ENCODE peak calls at places on chromosomes 1 and 21, in six cellular contexts. N is Peyer's patch, X is tibial artery, W is pancreas, C is adrenal gland, H is ovary. J is an unnamed sample.

GRCh38 chr1:51792864-51793263 is 85.7 kb downstream of the NRDC start:
- DNase-seq in N (no peak), X (no peak), W (no peak), C (no peak), H (no peak), J (no peak)

GRCh38 chr1:62912028-62912638 is 128.2 kb downstream of the ATG4C start:
- DNase-seq in N (peak; percentile 51), X (no peak), W (no peak), C (peak; percentile 3), H (no peak), J (no peak)

GRCh38 chr21:40070871-40071270 is 203.6 kb downstream of the PCP4 start:
- DNase-seq in N (no peak), X (no peak), W (no peak), C (peak; percentile 57), H (no peak), J (no peak)

GRCh38 chr1:37034301-37035013 is at the start of gene GRIK3:
- DNase-seq in N (no peak), X (no peak), W (no peak), C (no peak), H (no peak), J (no peak)

GRCh38 chr1:107135466-107135865 is 5.4 kb upstream of the NTNG1 start:
- DNase-seq in N (no peak), X (no peak), W (no peak), C (no peak), H (peak; percentile 15), J (no peak)

GRCh38 chr1:230772457-230773395 is 25.5 kb downstream of the CAPN9 start:
- DNase-seq in N (peak; percentile 62), X (peak; percentile 33), W (peak; percentile 41), C (peak; percentile 82), H (no peak), J (peak; percentile 69)

GRCh38 chr1:236558069-236558468 is 34.3 kb downstream of the LGALS8 start:
- DNase-seq in N (no peak), X (no peak), W (no peak), C (no peak), H (no peak), J (no peak)

GRCh38 chr1:165228111-165228655 is 128.3 kb downstream of the LMX1A start:
- DNase-seq in N (no peak), X (no peak), W (no peak), C (no peak), H (no peak), J (no peak)

GRCh38 chr1:96887501-96887900 is 165.9 kb downstream of the PTBP2 start:
- DNase-seq in N (no peak), X (no peak), W (no peak), C (no peak), H (no peak), J (no peak)

GRCh38 chr1:6962956-6963915 is 178.0 kb downstream of the CAMTA1 start:
- DNase-seq in N (peak; percentile 75), X (no peak), W (peak; percentile 70), C (peak; percentile 80), H (peak; percentile 66), J (peak; percentile 64)

GRCh38 chr1:213138391-213138790 is 87.3 kb downstream of the RPS6KC1 start:
- DNase-seq in N (no peak), X (no peak), W (no peak), C (no peak), H (no peak), J (no peak)

GRCh38 chr1:159923203-159924024 is 1.9 kb downstream of the TAGLN2 start:
- DNase-seq in N (peak; percentile 94), X (peak; percentile 92), W (peak; percentile 85), C (peak; percentile 61), H (peak; percentile 80), J (peak; percentile 95)

GRCh38 chr1:217315346-217315745 is 315.5 kb downstream of the GPATCH2 start:
- DNase-seq in N (no peak), X (no peak), W (no peak), C (no peak), H (no peak), J (no peak)

GRCh38 chr1:155776414-155776813 is 80.6 kb downstream of the GON4L start:
- DNase-seq in N (peak; percentile 27), X (no peak), W (no peak), C (no peak), H (no peak), J (no peak)

GRCh38 chr1:154574715-154575114 is 7.1 kb downstream of the CHRNB2 start:
- DNase-seq in N (no peak), X (no peak), W (no peak), C (no peak), H (no peak), J (no peak)

GRCh38 chr21:37531402-37532042 is 164.9 kb downstream of the DYRK1A start:
- DNase-seq in N (no peak), X (no peak), W (no peak), C (no peak), H (peak; percentile 31), J (no peak)

GRCh38 chr1:235649722-235650163 is at the start of gene GNG4:
- DNase-seq in N (no peak), X (no peak), W (no peak), C (no peak), H (peak; percentile 82), J (peak; percentile 5)

GRCh38 chr1:223338811-223339746 is 24.9 kb downstream of the SUSD4 start:
- DNase-seq in N (no peak), X (no peak), W (no peak), C (no peak), H (no peak), J (no peak)

GRCh38 chr1:225835752-225836151 is 25.8 kb downstream of the EPHX1 start:
- DNase-seq in N (no peak), X (peak; percentile 72), W (peak; percentile 71), C (peak; percentile 91), H (peak; percentile 88), J (peak; percentile 76)

GRCh38 chr21:25518491-25518911 is 88.8 kb downstream of the MRPL39 start:
- DNase-seq in N (no peak), X (no peak), W (no peak), C (no peak), H (no peak), J (no peak)

DNA sequence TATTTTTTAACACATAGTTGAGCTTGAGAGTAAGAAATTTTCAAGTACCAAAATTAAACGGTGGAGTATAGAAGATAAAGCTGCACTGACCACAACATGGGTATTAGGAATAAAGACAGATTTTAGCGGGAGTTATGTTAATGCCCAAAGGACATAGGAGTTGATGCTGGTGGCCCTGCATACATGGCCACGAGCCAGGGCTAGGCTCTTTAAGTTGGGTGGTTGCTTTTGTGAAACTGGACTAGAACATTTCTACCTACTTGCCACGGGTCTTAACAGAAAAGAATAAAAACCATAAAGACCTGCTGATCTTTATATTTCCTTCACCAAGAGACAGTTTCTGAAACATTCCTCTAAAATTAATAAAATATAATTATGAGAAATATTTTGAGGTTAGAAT is 14.9 kb downstream of the EDEM3 start:
- DNase-seq in N (no peak), X (no peak), W (no peak), C (no peak), H (no peak), J (no peak)
- H3K4me1 ChIP-seq in N (no peaks in the 10 kb centered on the region), X (no peaks in the 10 kb centered on the region), W (peaks cover 26% of the 10 kb centered on the region), C (peaks cover 5% of the 10 kb centered on the region), H (no peaks in the 10 kb centered on the region), J (no peaks in the 10 kb centered on the region)

GRCh38 chr1:10669570-10669969 is 126.9 kb downstream of the CASZ1 start:
- DNase-seq in N (no peak), X (no peak), W (no peak), C (no peak), H (no peak), J (no peak)

GRCh38 chr1:10665930-10666850 is 130.3 kb downstream of the CASZ1 start:
- DNase-seq in N (no peak), X (peak; percentile 65), W (peak; percentile 56), C (peak; percentile 93), H (no peak), J (peak; percentile 71)

GRCh38 chr1:10670190-10670589 is 126.3 kb downstream of the CASZ1 start:
- DNase-seq in N (no peak), X (no peak), W (no peak), C (no peak), H (no peak), J (no peak)

GRCh38 chr1:10668241-10668761 is 128.1 kb downstream of the CASZ1 start:
- DNase-seq in N (no peak), X (no peak), W (no peak), C (peak; percentile 17), H (no peak), J (no peak)

DNA sequence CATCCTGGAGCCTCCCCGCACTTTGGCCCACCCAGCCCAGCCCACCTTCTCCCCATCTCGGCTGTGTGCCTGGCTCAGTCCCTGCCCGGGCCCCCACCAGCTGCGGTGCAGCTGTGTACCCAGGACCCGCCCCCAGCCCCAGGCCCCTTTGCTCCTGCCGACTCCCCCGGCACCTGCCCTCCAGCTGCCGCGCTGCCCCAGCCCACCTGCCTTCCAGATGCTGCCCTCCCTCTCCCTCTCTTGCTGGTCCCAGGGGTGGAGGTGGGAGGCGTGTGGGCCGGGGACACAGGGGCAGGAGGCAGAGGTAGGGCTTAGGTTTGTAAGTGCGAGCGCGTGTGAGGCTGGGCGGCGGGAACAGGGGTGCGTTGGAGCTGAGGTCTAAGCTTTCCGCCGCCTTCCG is 128.6 kb downstream of the CASZ1 start:
- DNase-seq in N (no peak), X (no peak), W (no peak), C (no peak), H (no peak), J (no peak)
- H3K27ac ChIP-seq in N (no peak overlapping the region), X (peak overlapping the region; percentile 88), W (no peak overlapping the region), C (no peak overlapping the region), H (no peak overlapping the region), J (peak overlapping the region; percentile 90)

GRCh38 chr1:221141059-221141458 is 261.8 kb downstream of the HLX start:
- DNase-seq in N (no peak), X (no peak), W (no peak), C (no peak), H (no peak), J (no peak)
- H3K36me3 ChIP-seq in N (no peaks in the 10 kb centered on the region), X (no peaks in the 10 kb centered on the region), W (no peaks in the 10 kb centered on the region), C (no peaks in the 10 kb centered on the region), H (no peaks in the 10 kb centered on the region), J (no peaks in the 10 kb centered on the region)

DNA sequence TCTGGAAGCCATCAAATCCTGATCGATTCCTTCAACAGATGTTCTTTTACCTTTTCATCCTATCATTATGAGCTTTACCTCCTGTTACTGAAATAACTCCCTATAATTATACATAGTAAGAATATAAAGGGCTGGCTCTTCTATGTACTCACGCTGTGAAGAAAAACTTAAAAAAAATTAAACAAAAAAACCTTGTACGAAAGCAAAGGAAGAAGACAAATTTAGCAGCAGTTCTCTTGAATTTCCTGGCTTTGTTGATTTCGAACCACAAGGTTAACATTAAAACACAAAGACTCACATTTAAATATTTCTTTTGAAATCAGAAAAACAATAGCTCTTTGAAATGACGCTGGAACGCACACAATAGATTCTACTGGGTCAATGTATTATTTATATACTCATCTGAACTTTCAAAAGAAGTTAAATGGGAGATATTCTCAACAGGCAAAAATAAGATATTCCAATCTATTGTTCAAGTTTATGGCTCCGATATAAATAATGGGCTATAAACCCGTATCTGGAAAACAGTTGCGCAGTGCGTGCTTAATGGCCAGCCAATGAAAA is 13.6 kb upstream of the SPEN start:
- DNase-seq in N (no peak), X (no peak), W (no peak), C (peak; percentile 90), H (no peak), J (no peak)
- H3K4me1 ChIP-seq in N (no peaks in the 10 kb centered on the region), X (peaks cover 25% of the 10 kb centered on the region), W (peaks cover 5% of the 10 kb centered on the region), C (peaks cover 17% of the 10 kb centered on the region), H (peaks cover 3% of the 10 kb centered on the region), J (no peaks in the 10 kb centered on the region)

GRCh38 chr1:197671140-197671539 is 104.1 kb downstream of the DENND1B start:
- DNase-seq in N (no peak), X (no peak), W (no peak), C (no peak), H (no peak), J (no peak)
- H3K27ac ChIP-seq in N (no peak overlapping the region), X (no peak overlapping the region), W (no peak overlapping the region), C (no peak overlapping the region), H (no peak overlapping the region), J (no peak overlapping the region)